ENCODE peak calls at places on chromosomes 12 and 14, in ten cellular contexts. Y, F, X, D, M, J, B, Z, W and P are unnamed samples.

GRCh38 chr14:93960108-93960475 is 16.3 kb downstream of the ASB2 start:
- DNase-seq in Y (no peak), F (no peak), X (peak; percentile 25), D (no peak), M (no peak), J (no peak), B (no peak), Z (no peak), W (no peak), P (no peak)

GRCh38 chr12:68030248-68030647 is 41.0 kb downstream of the IFNG-AS1 start:
- DNase-seq in Y (no peak), F (no peak), X (no peak), D (no peak), M (no peak), J (no peak), B (no peak), Z (no peak), W (no peak), P (no peak)

GRCh38 chr12:76820888-76821482 is 57.1 kb downstream of the ZDHHC17 start:
- DNase-seq in Y (peak; percentile 51), F (peak; percentile 52), X (peak; percentile 40), D (no peak), M (peak; percentile 21), J (no peak), B (peak; percentile 19), Z (no peak), W (no peak), P (no peak)

GRCh38 chr14:65937804-65938316 is 525.3 kb downstream of the FUT8 start:
- DNase-seq in Y (no peak), F (no peak), X (no peak), D (no peak), M (no peak), J (no peak), B (no peak), Z (no peak), W (no peak), P (no peak)

GRCh38 chr12:27779416-27779815 is 617 bp upstream of the KLHL42 start:
- DNase-seq in Y (peak; percentile 5), F (peak; percentile 65), X (peak; percentile 18), D (peak; percentile 18), M (no peak), J (peak; percentile 31), B (no peak), Z (no peak), W (no peak), P (no peak)

GRCh38 chr12:67720383-67720856 is 71.9 kb downstream of the DYRK2 start:
- DNase-seq in Y (peak; percentile 39), F (peak; percentile 53), X (peak; percentile 80), D (no peak), M (no peak), J (no peak), B (no peak), Z (no peak), W (peak; percentile 89), P (no peak)

GRCh38 chr12:47616440-47616839 is 89.4 kb downstream of the RPAP3 start:
- DNase-seq in Y (no peak), F (no peak), X (no peak), D (no peak), M (no peak), J (no peak), B (no peak), Z (no peak), W (no peak), P (no peak)

GRCh38 chr12:10497602-10498001 is 8.1 kb upstream of the EIF2S3B start:
- DNase-seq in Y (peak; percentile 1), F (no peak), X (peak; percentile 5), D (no peak), M (no peak), J (no peak), B (no peak), Z (no peak), W (no peak), P (no peak)

GRCh38 chr12:30847259-30847658 is 79.3 kb upstream of the TSPAN11 start:
- DNase-seq in Y (peak; percentile 83), F (peak; percentile 81), X (peak; percentile 58), D (no peak), M (peak; percentile 43), J (peak; percentile 15), B (peak; percentile 68), Z (no peak), W (no peak), P (peak; percentile 10)

GRCh38 chr12:1927051-1927680 is 8.7 kb upstream of the CACNA2D4 start:
- DNase-seq in Y (no peak), F (no peak), X (no peak), D (no peak), M (no peak), J (no peak), B (no peak), Z (no peak), W (no peak), P (no peak)

GRCh38 chr14:22791302-22791701 is 23.9 kb downstream of the SLC7A7 start:
- DNase-seq in Y (peak; percentile 47), F (no peak), X (peak; percentile 84), D (no peak), M (no peak), J (no peak), B (no peak), Z (no peak), W (peak; percentile 41), P (no peak)